ENCODE peak calls at places on chromosomes 1 and 21, in nine cellular contexts. Z is DND-41, V is PC-9, R is fibroblast of lung, A is astrocyte, I is neural progenitor cell, K is GM23248, B is GM23338, H is A673. X is an unnamed sample.

GRCh38 chr1:151156515-151156819 is at the start of gene TNFAIP8L2:
- DNase-seq in R (no peak), H (no peak), B (peak), A (no peak), Z (peak), K (no peak), V (no peak), I (peak), X (no peak)

GRCh38 chr21:29378814-29379213 is 80.1 kb downstream of the BACH1 start:
- DNase-seq in V (peak), R (peak), A (peak), B (no peak), K (no peak), H (no peak), I (no peak), Z (no peak), X (no peak)

GRCh38 chr1:234618726-234619049 is 8.7 kb upstream of the IRF2BP2 start:
- DNase-seq in Z (no peak), H (no peak), R (no peak), V (no peak), I (no peak), B (no peak), K (peak), A (no peak), X (no peak)

GRCh38 chr1:67191668-67192520 is 25.6 kb downstream of the IL23R start:
- DNase-seq in I (no peak), K (no peak), R (peak), B (no peak), Z (no peak), H (no peak), A (no peak), V (no peak), X (no peak)

GRCh38 chr1:21647431-21648373 is 21.5 kb downstream of the RAP1GAP start:
- DNase-seq in H (no peak), B (peak), R (peak), I (peak), Z (peak), V (peak), A (peak), K (peak), X (peak)

GRCh38 chr1:10186453-10187319 is 23.7 kb upstream of the KIF1B start:
- DNase-seq in Z (no peak), H (no peak), I (no peak), V (no peak), K (peak), A (no peak), B (no peak), R (no peak), X (no peak)

GRCh38 chr1:40153073-40153770 is 8.0 kb upstream of the RLF start:
- DNase-seq in V (peak), B (peak), I (peak), R (peak), Z (peak), K (peak), H (peak), A (peak), X (peak)

GRCh38 chr1:26700711-26701110 is 4.9 kb downstream of the ARID1A start:
- DNase-seq in A (peak), K (peak), B (no peak), V (no peak), Z (no peak), H (no peak), R (peak), I (no peak), X (peak)

GRCh38 chr1:234149217-234149616 is 224.0 kb upstream of the COA6 start:
- DNase-seq in K (peak), R (peak), V (no peak), I (no peak), B (no peak), Z (no peak), A (peak), H (no peak), X (no peak)

GRCh38 chr1:110633646-110634030 is 27.5 kb upstream of the KCNA2 start:
- DNase-seq in A (no peak), I (no peak), Z (no peak), V (no peak), R (no peak), B (no peak), K (no peak), H (no peak), X (no peak)

GRCh38 chr1:169345500-169345899 is 22.1 kb downstream of the NME7 start:
- DNase-seq in I (no peak), V (no peak), A (no peak), H (no peak), B (no peak), R (no peak), Z (no peak), K (no peak), X (no peak)

GRCh38 chr1:223860051-223860559 is 14.4 kb upstream of the TP53BP2 start:
- DNase-seq in A (no peak), B (no peak), H (no peak), I (no peak), R (no peak), K (no peak), Z (no peak), V (peak), X (no peak)

GRCh38 chr1:25771246-25772114 is 28.5 kb upstream of the SELENON start:
- DNase-seq in H (peak), Z (no peak), B (peak), V (no peak), I (peak), K (no peak), A (peak), R (peak), X (no peak)

GRCh38 chr1:225572422-225572821 is 80.5 kb downstream of the ENAH start:
- DNase-seq in K (peak), R (peak), A (peak), Z (no peak), V (no peak), I (no peak), H (no peak), B (no peak), X (no peak)

GRCh38 chr1:53656916-53657170 is 82.1 kb downstream of the GLIS1 start:
- DNase-seq in R (no peak), V (no peak), I (no peak), K (no peak), B (no peak), A (no peak), H (no peak), Z (no peak), X (no peak)

GRCh38 chr1:236302941-236303340 is 21.2 kb upstream of the ERO1B start:
- DNase-seq in Z (no peak), V (no peak), A (no peak), I (no peak), K (no peak), R (no peak), B (no peak), H (no peak), X (no peak)

GRCh38 chr21:30695956-30696355 is 22.6 kb downstream of the KRTAP21-3 start:
- DNase-seq in R (no peak), B (no peak), I (no peak), H (no peak), K (no peak), V (no peak), A (no peak), Z (no peak), X (no peak)

GRCh38 chr1:168485048-168485447 is 58.7 kb downstream of the XCL2 start:
- DNase-seq in H (no peak), Z (no peak), R (peak), B (no peak), V (peak), I (no peak), K (peak), A (peak), X (no peak)

GRCh38 chr1:165894591-165894990 is 67.2 kb downstream of the UCK2 start:
- DNase-seq in R (peak), I (no peak), H (no peak), K (peak), B (no peak), Z (no peak), A (no peak), V (no peak), X (no peak)

GRCh38 chr1:209657918-209658317 is 5.7 kb upstream of the LAMB3 start:
- DNase-seq in B (no peak), V (no peak), K (no peak), I (no peak), H (no peak), A (no peak), Z (no peak), R (no peak), X (no peak)

GRCh38 chr1:19640363-19641316 is 3.5 kb upstream of the NBL1 start:
- DNase-seq in B (peak), R (peak), A (no peak), I (peak), K (peak), H (peak), Z (no peak), V (peak), X (no peak)

GRCh38 chr1:175317309-175317708 is 124.7 kb upstream of the KIAA0040 start:
- DNase-seq in V (no peak), H (peak), B (peak), Z (peak), K (no peak), R (no peak), I (peak), A (no peak), X (peak)

GRCh38 chr1:243320224-243320623 is 64.4 kb downstream of the SDCCAG8 start:
- DNase-seq in H (no peak), Z (no peak), K (no peak), B (no peak), I (no peak), V (no peak), R (peak), A (no peak), X (no peak)

GRCh38 chr21:26887241-26887640 is 42.0 kb upstream of the ADAMTS1 start:
- DNase-seq in Z (no peak), B (no peak), H (no peak), K (peak), I (no peak), R (peak), V (no peak), A (peak), X (no peak)

GRCh38 chr1:95233321-95233736 is 681 bp upstream of the RWDD3 start:
- DNase-seq in V (peak), A (peak), I (peak), H (no peak), R (peak), K (peak), Z (no peak), B (peak), X (no peak)

GRCh38 chr1:88741413-88741812 is 57.3 kb downstream of the PKN2 start:
- DNase-seq in R (peak), I (no peak), H (no peak), B (no peak), Z (no peak), V (no peak), K (peak), A (peak), X (no peak)

GRCh38 chr1:42740756-42741580 is 932 bp upstream of the CLDN19 start:
- DNase-seq in R (no peak), Z (no peak), K (no peak), B (peak), V (no peak), I (peak), H (peak), A (no peak), X (no peak)

GRCh38 chr1:29901618-29902017 is 665.3 kb downstream of the PTPRU start:
- DNase-seq in B (peak), K (no peak), V (no peak), R (no peak), H (peak), I (peak), A (no peak), Z (no peak), X (no peak)

GRCh38 chr1:38208720-38209632 is 162.4 kb upstream of the POU3F1 start:
- DNase-seq in K (no peak), Z (no peak), B (no peak), V (no peak), R (no peak), A (no peak), I (no peak), H (no peak), X (no peak)

GRCh38 chr1:208089971-208090755 is 154.0 kb downstream of the PLXNA2 start:
- DNase-seq in H (no peak), I (no peak), R (peak), B (no peak), V (no peak), Z (no peak), A (peak), K (peak), X (no peak)

GRCh38 chr1:151958959-151959358 is 34.7 kb downstream of the S100A10 start:
- DNase-seq in H (peak), V (no peak), Z (no peak), B (no peak), I (no peak), A (no peak), K (no peak), R (no peak), X (no peak)

GRCh38 chr1:38092256-38092655 is 45.7 kb upstream of the POU3F1 start:
- DNase-seq in K (no peak), B (no peak), I (no peak), R (no peak), A (no peak), H (peak), Z (no peak), V (no peak), X (no peak)

GRCh38 chr1:53024117-53024516 is 37.9 kb upstream of the PODN start:
- DNase-seq in B (no peak), R (no peak), I (no peak), A (no peak), H (no peak), V (no peak), K (no peak), Z (no peak), X (no peak)

GRCh38 chr1:213568929-213569815 is 418.6 kb upstream of the PROX1 start:
- DNase-seq in H (no peak), R (no peak), B (no peak), K (no peak), I (no peak), V (no peak), Z (no peak), A (no peak), X (no peak)

GRCh38 chr1:229273507-229274232 is 2.8 kb downstream of the RAB4A start:
- DNase-seq in A (no peak), H (no peak), V (no peak), K (no peak), R (no peak), B (no peak), Z (no peak), I (no peak), X (no peak)

GRCh38 chr1:212158912-212159796 is 123.6 kb downstream of the DTL start:
- DNase-seq in Z (peak), R (no peak), A (no peak), V (no peak), B (no peak), I (no peak), K (no peak), H (no peak), X (peak)

GRCh38 chr1:18632218-18632588 is 1.6 kb downstream of the PAX7 start:
- DNase-seq in Z (no peak), B (peak), R (no peak), H (no peak), K (no peak), V (no peak), A (no peak), I (peak), X (no peak)
- TF ChIP-seq EZH2 in Z (no peak), B (peak), R (no peak), H (peak), K (no peak), V (no peak), A (no peak), I (peak), X (peak)

DNA sequence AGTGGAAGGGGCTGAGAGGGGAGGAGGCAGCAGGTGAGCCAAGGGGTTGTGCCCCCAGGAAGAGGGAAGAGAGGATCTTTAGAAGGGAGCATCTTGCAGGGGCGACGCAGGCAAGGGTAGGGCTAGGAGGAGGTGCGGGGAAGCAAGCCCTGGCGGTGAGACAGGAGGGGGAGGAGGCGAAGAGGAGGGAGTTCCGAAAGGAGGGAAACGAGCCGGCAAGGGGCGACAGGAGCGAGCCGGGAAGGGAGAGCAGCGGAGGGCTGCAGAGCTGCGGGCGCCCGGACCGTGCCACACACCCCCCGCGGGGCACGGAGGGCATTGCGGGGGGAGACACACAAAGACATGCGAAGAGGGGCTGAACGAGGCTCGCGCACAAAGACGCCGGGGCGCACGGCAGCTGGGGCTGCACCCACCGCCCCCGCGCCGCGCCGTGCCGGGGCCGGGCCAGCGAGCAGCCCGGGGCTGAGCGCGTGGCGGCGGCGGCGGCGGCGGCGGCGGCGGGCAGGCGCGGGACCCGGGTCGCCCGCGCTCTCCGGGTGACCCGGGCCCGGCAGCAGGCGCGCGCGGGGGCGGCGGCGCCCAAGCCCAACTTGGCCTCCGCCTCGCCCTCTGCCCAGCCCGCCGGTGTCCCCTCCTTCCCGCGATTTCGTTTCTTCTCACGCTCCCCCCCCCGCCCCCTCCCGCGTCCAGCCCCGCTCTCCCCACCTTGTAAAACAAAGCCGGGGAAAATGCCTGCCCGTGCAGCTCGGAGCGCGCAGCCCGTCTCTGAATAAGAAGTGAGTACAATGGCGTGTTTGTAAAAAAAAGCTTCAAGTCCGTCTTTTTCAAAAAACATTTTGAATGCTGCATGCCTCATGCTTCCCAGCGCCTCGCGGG is at the start of gene KCNK2:
- DNase-seq in K (peak), A (peak), V (peak), Z (no peak), B (peak), R (peak), H (peak), I (peak), X (no peak)
- TF ChIP-seq EZH2 in K (no peak), A (peak), V (no peak), Z (no peak), B (no peak), R (peak), H (no peak), I (peak), X (no peak)

DNA sequence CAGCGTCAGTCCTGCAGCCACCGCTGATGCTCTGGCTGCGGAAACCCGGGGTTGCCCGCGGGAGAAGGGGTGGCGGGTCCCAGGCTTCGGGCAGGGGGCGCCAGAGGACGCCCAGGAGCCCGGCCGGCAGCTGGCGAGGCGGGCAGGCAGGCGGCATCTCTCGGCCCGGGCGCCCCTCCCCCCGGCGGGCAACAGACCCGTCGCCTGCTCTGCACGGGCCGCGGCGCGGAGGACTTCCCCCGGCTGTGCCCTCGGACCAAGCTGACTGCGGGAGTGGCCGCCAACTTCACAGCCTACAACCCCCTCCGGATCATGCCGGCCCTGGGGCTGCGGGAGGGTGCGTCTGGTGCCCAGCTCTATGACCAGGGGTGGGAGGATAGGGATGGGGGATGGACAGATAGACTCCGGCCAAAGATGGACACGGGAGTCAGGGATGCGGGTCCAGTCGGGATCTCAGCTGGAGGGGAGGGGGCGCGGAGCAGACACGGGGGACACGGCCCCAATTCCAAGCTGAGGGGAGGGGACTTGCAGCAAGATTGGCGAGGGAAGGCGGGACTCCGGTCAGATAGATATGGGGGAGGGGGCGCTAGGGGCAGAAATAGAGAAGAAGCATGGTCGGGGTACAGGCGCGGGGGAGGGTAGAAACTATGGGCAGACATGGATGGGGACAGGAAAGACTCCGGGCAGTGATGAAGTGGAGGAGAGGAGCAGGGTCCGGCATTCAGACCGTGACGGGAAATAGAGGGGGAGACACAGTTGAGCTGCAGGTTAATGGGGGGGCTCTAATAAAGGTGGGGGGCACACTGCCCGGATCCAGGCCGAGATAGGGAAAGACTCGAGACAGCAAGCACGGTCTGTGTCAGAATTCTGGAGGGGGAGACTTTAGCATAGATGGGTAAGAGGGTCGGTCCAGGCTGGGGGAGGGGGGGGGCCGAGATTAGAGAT is 1.1 kb downstream of the ADGRB2 start:
- DNase-seq in A (no peak), R (peak), Z (peak), V (peak), H (peak), I (peak), K (peak), B (peak), X (peak)
- TF ChIP-seq EZH2 in A (peak), R (no peak), Z (peak), V (no peak), H (no peak), I (no peak), K (no peak), B (no peak), X (no peak)

DNA sequence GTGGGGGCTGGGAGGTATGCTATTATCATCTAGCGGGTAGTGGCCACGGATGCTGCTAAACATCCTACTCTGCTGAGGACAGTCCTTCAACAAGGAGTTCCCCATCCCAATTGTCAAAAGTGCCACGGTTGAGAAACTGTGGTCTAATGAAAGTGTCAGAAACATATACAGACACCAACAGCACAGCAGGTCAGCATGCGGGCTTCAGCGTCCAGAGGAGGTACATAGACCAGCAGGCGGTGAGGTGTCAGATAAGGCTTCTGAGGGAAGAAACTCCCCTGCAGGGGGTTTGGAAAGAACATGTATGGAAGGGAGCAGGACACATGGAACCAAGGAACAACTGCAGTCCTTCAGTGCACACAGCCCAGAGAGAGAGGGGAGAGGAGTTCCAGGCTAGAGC is 4.8 kb upstream of the TTC4 start:
- DNase-seq in I (no peak), Z (no peak), K (no peak), R (no peak), V (no peak), A (no peak), B (no peak), H (no peak), X (no peak)
- TF ChIP-seq EZH2 in I (no peak), Z (no peak), K (no peak), R (no peak), V (no peak), A (no peak), B (no peak), H (no peak), X (no peak)

GRCh38 chr1:166947398-166948043 is 27.8 kb downstream of the ILDR2 start:
- DNase-seq in I (peak), A (peak), V (no peak), K (peak), B (peak), R (peak), H (peak), Z (no peak), X (no peak)
- TF ChIP-seq EZH2 in I (no peak), A (peak), V (no peak), K (no peak), B (peak), R (no peak), H (peak), Z (no peak), X (no peak)

DNA sequence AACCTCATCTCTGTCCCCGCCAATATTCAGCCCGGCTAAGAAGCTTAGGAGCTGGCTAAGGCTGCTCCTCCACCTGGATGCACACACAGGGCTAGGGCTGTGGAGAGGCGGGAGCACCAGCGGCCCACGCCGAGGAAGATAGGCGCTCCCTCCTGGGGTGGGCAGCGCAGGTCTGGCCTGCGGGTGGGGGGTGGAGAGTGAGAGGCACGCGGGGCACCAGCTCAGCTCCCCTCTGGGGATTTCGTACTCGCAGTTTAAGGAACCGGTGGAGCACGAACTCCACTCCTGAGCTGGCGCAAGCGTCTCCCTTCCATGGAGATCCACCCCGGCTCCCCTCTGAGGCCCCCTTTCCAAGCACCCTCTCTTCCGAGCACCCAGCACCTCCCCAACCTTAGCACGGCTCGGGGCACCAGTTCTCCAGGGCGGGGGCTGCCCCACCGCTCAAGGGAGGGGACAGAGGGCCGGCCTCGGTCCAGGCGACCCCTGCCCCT is 433 bp upstream of the KAZN start:
- DNase-seq in H (peak), K (no peak), R (no peak), Z (peak), B (peak), A (no peak), I (peak), V (no peak), X (no peak)
- TF ChIP-seq EZH2 in H (no peak), K (no peak), R (peak), Z (no peak), B (no peak), A (no peak), I (no peak), V (no peak), X (no peak)

X was measured in MM.1S.